ENCODE peak calls at places on chromosomes 3 and 15, in seven cellular contexts. I, Y, M, A, T, D and V are unnamed samples.

GRCh38 chr3:185658504-185658912 is 72.4 kb downstream of the SENP2 start:
- DNase-seq in I (peak), Y (no peak), M (no peak), A (no peak), T (no peak), D (no peak), V (no peak)

GRCh38 chr3:16289144-16289889 is 24.3 kb downstream of the OXNAD1 start:
- DNase-seq in I (no peak), Y (no peak), M (no peak), A (no peak), T (no peak), D (no peak), V (no peak)

GRCh38 chr3:172622916-172623700 is 87.8 kb downstream of the NCEH1 start:
- DNase-seq in I (peak), Y (no peak), M (peak), A (peak), T (no peak), D (peak), V (peak)

GRCh38 chr3:89697321-89697916 is 590.0 kb downstream of the EPHA3 start:
- DNase-seq in I (no peak), Y (no peak), M (no peak), A (no peak), T (no peak), D (no peak), V (no peak)

GRCh38 chr3:146505496-146505895 is 36.1 kb upstream of the PLSCR2 start:
- DNase-seq in I (no peak), Y (no peak), M (no peak), A (no peak), T (no peak), D (no peak), V (no peak)

GRCh38 chr3:65524544-65525070 is 514.1 kb downstream of the MAGI1 start:
- DNase-seq in I (no peak), Y (no peak), M (no peak), A (no peak), T (no peak), D (no peak), V (no peak)

GRCh38 chr3:172673210-172673679 is 37.6 kb downstream of the NCEH1 start:
- DNase-seq in I (peak), Y (no peak), M (peak), A (no peak), T (peak), D (peak), V (no peak)

GRCh38 chr15:84772031-84772430 is 23.6 kb downstream of the ZNF592 start:
- DNase-seq in I (no peak), Y (no peak), M (no peak), A (no peak), T (no peak), D (no peak), V (no peak)

GRCh38 chr15:74345051-74345450 is 22.4 kb downstream of the CYP11A1 start:
- DNase-seq in I (no peak), Y (no peak), M (no peak), A (no peak), T (no peak), D (no peak), V (no peak)